ENCODE peak calls at places on chromosomes 1 and 21, in four cellular contexts. H is K562, V is GM12878, L is HepG2. J is an unnamed sample.

GRCh38 chr1:201730611-201731010 is 98.3 kb upstream of the IPO9 start:
- DNase-seq in H (no peak), V (no peak), L (no peak), J (no peak)

GRCh38 chr1:36326499-36326898 is 3.1 kb upstream of the EVA1B start:
- DNase-seq in V (no peak), H (peak), L (no peak), J (no peak)

GRCh38 chr1:111454859-111455641 is 5.8 kb downstream of the ATP5PB start:
- DNase-seq in V (peak), H (no peak), L (no peak), J (no peak)

GRCh38 chr1:46183119-46183842 is 7.0 kb upstream of the P3R3URF start:
- DNase-seq in H (no peak), L (peak), V (no peak), J (no peak)

GRCh38 chr1:20255666-20256065 is 35.0 kb upstream of the VWA5B1 start:
- DNase-seq in V (no peak), L (no peak), H (peak), J (peak)

GRCh38 chr1:228397454-228397786 is 9.2 kb downstream of the TRIM11 start:
- DNase-seq in H (no peak), V (no peak), L (no peak), J (no peak)

GRCh38 chr1:152410599-152410998 is 3.5 kb downstream of the CRNN start:
- DNase-seq in V (no peak), H (no peak), L (no peak), J (no peak)

GRCh38 chr1:30417701-30418425 is 305.5 kb downstream of the MATN1 start:
- DNase-seq in H (no peak), L (no peak), V (no peak), J (no peak)

GRCh38 chr1:70043806-70044205 is 161.6 kb downstream of the LRRC40 start:
- DNase-seq in L (no peak), H (no peak), V (no peak), J (no peak)

GRCh38 chr1:24340770-24341169 is 21.6 kb downstream of the GRHL3 start:
- DNase-seq in V (no peak), H (no peak), L (no peak), J (no peak)

GRCh38 chr1:146032613-146033219 is 11.2 kb upstream of the HJV start:
- DNase-seq in V (peak), L (peak), H (peak), J (peak)

GRCh38 chr1:24902471-24902891 is 27.6 kb downstream of the RUNX3 start:
- DNase-seq in H (no peak), V (no peak), L (no peak), J (no peak)

GRCh38 chr21:17089121-17089520 is 423.7 kb upstream of the CXADR start:
- DNase-seq in H (no peak), L (no peak), V (no peak), J (peak)

GRCh38 chr1:200869753-200870391 is 2.9 kb upstream of the GPR25 start:
- DNase-seq in H (no peak), L (no peak), V (peak), J (no peak)

GRCh38 chr1:3598051-3598471 is 13.2 kb downstream of the MEGF6 start:
- DNase-seq in H (peak), V (no peak), L (no peak), J (no peak)

GRCh38 chr1:234605983-234606730 is 3.8 kb downstream of the IRF2BP2 start:
- DNase-seq in V (no peak), H (no peak), L (peak), J (no peak)

GRCh38 chr1:162141273-162142023 is 72.0 kb downstream of the NOS1AP start:
- DNase-seq in V (no peak), L (peak), H (no peak), J (no peak)

GRCh38 chr1:28199328-28200233 is 23.1 kb upstream of the PTAFR start:
- DNase-seq in H (no peak), V (peak), L (no peak), J (no peak)

GRCh38 chr1:110348771-110349170 is 9.6 kb downstream of the RBM15 start:
- DNase-seq in H (no peak), L (no peak), V (no peak), J (no peak)

GRCh38 chr1:33710989-33711388 is 152.9 kb upstream of the HMGB4 start:
- DNase-seq in H (no peak), L (no peak), V (no peak), J (no peak)

GRCh38 chr1:200949626-200950025 is 54.9 kb downstream of the INAVA start:
- DNase-seq in V (no peak), L (no peak), H (peak), J (no peak)

GRCh38 chr1:8831329-8831728 is 13.9 kb upstream of the RERE start:
- DNase-seq in V (no peak), H (no peak), L (no peak), J (no peak)

GRCh38 chr1:247335871-247336270 is 4.2 kb upstream of the ZNF496 start:
- DNase-seq in L (no peak), V (no peak), H (no peak), J (no peak)

GRCh38 chr1:115898020-115898419 is 57.1 kb upstream of the NHLH2 start:
- DNase-seq in V (no peak), L (no peak), H (no peak), J (no peak)

GRCh38 chr1:100982783-100983182 is 42.8 kb downstream of the DPH5 start:
- DNase-seq in V (no peak), L (no peak), H (no peak), J (no peak)

GRCh38 chr21:32389337-32390015 is 3.3 kb downstream of the URB1 start:
- DNase-seq in L (no peak), V (no peak), H (no peak), J (no peak)

GRCh38 chr1:22562584-22563551 is at the start of gene EPHA8:
- DNase-seq in L (no peak), V (no peak), H (peak), J (peak)

GRCh38 chr1:162855461-162856150 is 5.4 kb downstream of the CCDC190 start:
- DNase-seq in H (no peak), L (no peak), V (no peak), J (no peak)

GRCh38 chr1:15027515-15027948 is 126.0 kb upstream of the TMEM51 start:
- DNase-seq in V (no peak), L (peak), H (peak), J (peak)

GRCh38 chr1:15029036-15029435 is 124.5 kb upstream of the TMEM51 start:
- DNase-seq in L (no peak), V (no peak), H (no peak), J (no peak)

GRCh38 chr1:15026114-15026483 is 127.4 kb upstream of the TMEM51 start:
- DNase-seq in V (no peak), H (no peak), L (no peak), J (no peak)

GRCh38 chr1:15029786-15030185 is 123.8 kb upstream of the TMEM51 start:
- DNase-seq in H (no peak), V (no peak), L (no peak), J (no peak)

GRCh38 chr1:15028117-15028516 is 125.4 kb upstream of the TMEM51 start:
- DNase-seq in L (no peak), V (no peak), H (no peak), J (no peak)
- TF ChIP-seq TARDBP in L (no peak), V (no peak), H (no peak), J (no peak)

GRCh38 chr1:171566467-171566866 is 55.6 kb upstream of the MYOCOS start:
- DNase-seq in H (no peak), V (no peak), L (no peak), J (no peak)
- TF ChIP-seq BHLHE40 in H (no peak), V (no peak), L (no peak), J (no peak)

GRCh38 chr1:12333036-12333785 is 103.4 kb downstream of the VPS13D start:
- DNase-seq in H (no peak), V (no peak), L (no peak), J (no peak)
- TF ChIP-seq TARDBP in H (no peak), V (no peak), L (no peak), J (no peak)

DNA sequence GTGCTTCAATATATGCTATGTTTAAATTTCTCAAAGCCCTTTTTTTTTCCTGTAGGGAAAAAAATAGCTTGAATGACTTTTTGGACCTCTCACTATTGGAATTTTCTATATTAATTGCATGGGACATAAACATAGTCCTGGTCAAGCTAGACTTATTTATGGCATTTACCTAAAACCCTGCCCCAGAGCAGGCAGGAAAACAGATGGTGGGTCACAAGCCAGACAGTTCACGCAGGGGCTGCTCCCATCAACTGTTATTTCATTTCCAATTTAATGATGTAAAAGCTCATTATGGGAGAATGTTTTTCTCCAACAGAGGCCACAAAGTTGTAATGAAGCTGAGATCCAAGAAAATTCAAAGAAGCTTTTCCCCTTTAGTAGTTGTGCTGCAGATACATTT is 99.2 kb downstream of the SGIP1 start:
- DNase-seq in V (no peak), H (no peak), L (no peak), J (no peak)
- TF ChIP-seq BHLHE40 in V (no peak), H (no peak), L (no peak), J (no peak)

DNA sequence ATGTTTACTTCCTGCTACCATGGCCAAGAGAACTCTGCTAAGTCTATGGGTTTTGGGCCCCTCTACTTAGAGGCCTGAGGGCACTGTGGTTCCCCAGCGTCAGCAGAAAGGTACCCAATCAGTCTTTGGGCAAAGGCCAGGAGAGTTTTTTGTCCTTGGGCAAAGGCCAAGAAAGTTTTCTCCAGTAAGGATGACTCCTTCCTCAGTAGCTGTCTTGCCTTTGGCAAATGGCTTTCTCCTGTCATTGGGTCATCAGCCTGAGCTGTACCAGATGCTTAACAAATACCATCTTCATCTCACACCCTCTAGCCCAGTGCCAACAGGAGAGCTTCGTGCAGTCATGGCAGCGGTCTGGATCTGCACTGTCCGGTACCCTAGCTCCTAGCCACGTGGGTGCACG is 199.3 kb upstream of the TMEM51 start:
- DNase-seq in H (no peak), L (no peak), V (no peak), J (no peak)
- TF ChIP-seq TARDBP in H (no peak), L (no peak), V (no peak), J (no peak)

GRCh38 chr1:226736908-226737818 is 1.9 kb downstream of the ITPKB start:
- DNase-seq in H (no peak), V (no peak), L (no peak), J (no peak)
- TF ChIP-seq BHLHE40 in H (no peak), V (peak), L (no peak), J (no peak)

GRCh38 chr1:222064388-222065201 is 322.7 kb upstream of the DUSP10 start:
- DNase-seq in L (no peak), H (no peak), V (no peak), J (no peak)
- TF ChIP-seq TARDBP in L (no peak), H (no peak), V (no peak), J (no peak)

DNA sequence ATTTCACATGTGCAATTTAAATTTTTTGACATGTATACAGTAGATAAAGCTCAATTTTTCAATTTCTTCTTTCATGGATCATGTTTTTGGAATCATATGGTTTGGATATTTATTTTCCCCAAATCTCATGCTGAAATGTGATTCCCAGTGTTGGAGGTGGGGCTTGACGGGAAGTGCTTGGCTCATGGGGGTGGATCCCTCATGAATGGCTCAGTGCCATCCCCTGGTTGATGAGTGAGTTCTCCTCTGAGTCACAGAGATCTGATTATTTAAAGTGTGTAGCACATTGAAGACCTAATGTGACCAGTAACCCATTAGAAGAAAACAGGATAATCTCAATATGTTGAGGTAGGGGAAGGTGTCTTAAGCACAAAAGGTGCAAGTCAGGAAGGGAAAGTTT is 9.1 kb upstream of the IFI16 start:
- DNase-seq in L (no peak), V (no peak), H (no peak), J (no peak)
- TF ChIP-seq BHLHE40 in L (no peak), V (no peak), H (no peak), J (no peak)

DNA sequence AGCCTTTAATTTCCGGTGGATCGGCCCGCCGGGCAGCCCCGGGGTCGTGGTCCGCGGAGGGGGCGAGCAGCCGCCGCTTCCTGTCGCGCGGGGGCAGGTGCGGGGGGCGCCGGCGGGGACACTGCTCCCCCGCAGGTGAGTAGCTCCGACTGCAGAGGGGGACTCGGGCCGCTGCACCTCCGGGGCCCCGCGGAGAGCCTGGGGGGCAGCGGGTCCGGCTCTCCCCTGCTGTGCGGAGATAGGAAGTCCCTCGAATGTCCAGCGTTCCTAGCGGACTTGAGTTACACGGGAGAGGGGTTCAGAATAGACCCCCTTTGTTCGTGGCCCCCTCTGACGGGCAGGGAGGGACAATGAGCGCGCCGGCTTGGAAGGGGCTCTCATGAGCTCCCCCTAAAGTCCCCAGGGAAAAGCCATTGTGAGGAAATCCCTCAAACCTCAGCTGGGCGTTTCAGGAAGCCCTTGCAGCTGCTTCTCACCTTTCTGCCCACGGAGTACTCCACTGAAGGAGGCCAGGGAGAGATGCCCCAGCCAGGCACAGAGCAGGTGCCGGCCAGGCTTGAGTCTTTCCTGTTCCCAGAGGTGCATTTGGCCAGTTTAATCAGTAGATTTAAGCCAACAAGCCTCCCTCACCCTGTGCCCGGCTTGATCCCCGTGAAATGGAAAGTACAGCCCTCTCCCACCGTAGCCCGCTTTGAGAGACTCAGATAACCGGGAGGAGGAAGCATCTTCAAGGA is 925 bp downstream of the PDE9A start:
- DNase-seq in H (no peak), V (no peak), L (peak), J (peak)
- TF ChIP-seq TARDBP in H (no peak), V (no peak), L (no peak), J (no peak)

DNA sequence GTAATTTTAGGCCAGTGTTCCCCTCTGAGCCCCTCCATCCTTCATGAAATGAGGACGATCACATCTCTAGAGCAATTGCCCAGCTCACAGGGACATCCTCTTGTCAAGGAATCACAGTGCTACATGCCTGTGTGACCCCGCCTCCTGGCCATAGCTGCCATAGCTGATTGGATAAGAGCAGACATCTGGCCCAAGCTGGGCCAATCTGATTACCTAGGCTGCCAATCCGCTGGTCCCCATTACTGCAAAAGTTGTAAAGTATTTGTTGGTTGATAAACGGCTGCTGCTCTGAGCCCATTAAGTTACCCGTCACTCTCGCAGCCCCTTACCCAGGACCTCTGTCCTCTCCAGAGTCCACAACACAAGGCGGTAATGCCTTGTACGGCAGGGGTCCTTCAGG is 8.3 kb downstream of the NT5C1A start:
- DNase-seq in H (peak), L (no peak), V (no peak), J (no peak)
- TF ChIP-seq BHLHE40 in H (no peak), L (no peak), V (no peak), J (no peak)